ENCODE peak calls at places on chromosome 18, in nine cellular contexts. One of them, this sample, is unnamed.

GRCh38 chr18:23740105-23740830 is 51.0 kb downstream of the LAMA3 start:
- DNase-seq in caudate nucleus: no peak
- DNase-seq in C1 segment of cervical spinal cord: no peak
- DNase-seq in DMS53: no peak
- DNase-seq in activated CD4-positive, alpha-beta memory T cell treated with anti-CD3 and anti-CD28 coated beads, Interleukin-2, amount 10 ng/mL, durations not matched to agents 7 days and 5 days: no peak
- DNase-seq in iris pigment epithelial cell: no peak
- DNase-seq in Caki2: no peak
- DNase-seq in activated CD4-positive, alpha-beta T cell treated with anti-CD3 and anti-CD28 coated beads, Interleukin-2, amount 10 ng/mL, durations not matched to agents 24 days and 14 days: no peak
- DNase-seq in cardiac fibroblast: peak
- DNase-seq in this sample: no peak

GRCh38 chr18:79483971-79484491 is 88.3 kb downstream of the NFATC1 start:
- DNase-seq in caudate nucleus: no peak
- DNase-seq in C1 segment of cervical spinal cord: no peak
- DNase-seq in DMS53: no peak
- DNase-seq in activated CD4-positive, alpha-beta memory T cell treated with anti-CD3 and anti-CD28 coated beads, Interleukin-2, amount 10 ng/mL, durations not matched to agents 7 days and 5 days: no peak
- DNase-seq in iris pigment epithelial cell: no peak
- DNase-seq in Caki2: no peak
- DNase-seq in activated CD4-positive, alpha-beta T cell treated with anti-CD3 and anti-CD28 coated beads, Interleukin-2, amount 10 ng/mL, durations not matched to agents 24 days and 14 days: no peak
- DNase-seq in cardiac fibroblast: no peak
- DNase-seq in this sample: no peak

GRCh38 chr18:13635046-13635445 is 91.3 kb downstream of the FAM210A start:
- DNase-seq in caudate nucleus: no peak
- DNase-seq in C1 segment of cervical spinal cord: no peak
- DNase-seq in DMS53: no peak
- DNase-seq in activated CD4-positive, alpha-beta memory T cell treated with anti-CD3 and anti-CD28 coated beads, Interleukin-2, amount 10 ng/mL, durations not matched to agents 7 days and 5 days: no peak
- DNase-seq in iris pigment epithelial cell: no peak
- DNase-seq in Caki2: no peak
- DNase-seq in activated CD4-positive, alpha-beta T cell treated with anti-CD3 and anti-CD28 coated beads, Interleukin-2, amount 10 ng/mL, durations not matched to agents 24 days and 14 days: no peak
- DNase-seq in cardiac fibroblast: no peak
- DNase-seq in this sample: no peak

GRCh38 chr18:8930990-8931648 is 171.4 kb upstream of the NDUFV2 start:
- DNase-seq in caudate nucleus: no peak
- DNase-seq in C1 segment of cervical spinal cord: no peak
- DNase-seq in DMS53: no peak
- DNase-seq in activated CD4-positive, alpha-beta memory T cell treated with anti-CD3 and anti-CD28 coated beads, Interleukin-2, amount 10 ng/mL, durations not matched to agents 7 days and 5 days: no peak
- DNase-seq in iris pigment epithelial cell: peak
- DNase-seq in Caki2: no peak
- DNase-seq in activated CD4-positive, alpha-beta T cell treated with anti-CD3 and anti-CD28 coated beads, Interleukin-2, amount 10 ng/mL, durations not matched to agents 24 days and 14 days: no peak
- DNase-seq in cardiac fibroblast: peak
- DNase-seq in this sample: no peak

GRCh38 chr18:24043403-24043802 is 28.8 kb downstream of the TTC39C start:
- DNase-seq in caudate nucleus: no peak
- DNase-seq in C1 segment of cervical spinal cord: no peak
- DNase-seq in DMS53: no peak
- DNase-seq in activated CD4-positive, alpha-beta memory T cell treated with anti-CD3 and anti-CD28 coated beads, Interleukin-2, amount 10 ng/mL, durations not matched to agents 7 days and 5 days: no peak
- DNase-seq in iris pigment epithelial cell: no peak
- DNase-seq in Caki2: no peak
- DNase-seq in activated CD4-positive, alpha-beta T cell treated with anti-CD3 and anti-CD28 coated beads, Interleukin-2, amount 10 ng/mL, durations not matched to agents 24 days and 14 days: no peak
- DNase-seq in cardiac fibroblast: no peak
- DNase-seq in this sample: no peak

GRCh38 chr18:79953921-79954651 is 2.6 kb upstream of the SLC66A2 start:
- DNase-seq in caudate nucleus: no peak
- DNase-seq in C1 segment of cervical spinal cord: no peak
- DNase-seq in DMS53: peak
- DNase-seq in activated CD4-positive, alpha-beta memory T cell treated with anti-CD3 and anti-CD28 coated beads, Interleukin-2, amount 10 ng/mL, durations not matched to agents 7 days and 5 days: no peak
- DNase-seq in iris pigment epithelial cell: no peak
- DNase-seq in Caki2: no peak
- DNase-seq in activated CD4-positive, alpha-beta T cell treated with anti-CD3 and anti-CD28 coated beads, Interleukin-2, amount 10 ng/mL, durations not matched to agents 24 days and 14 days: no peak
- DNase-seq in cardiac fibroblast: no peak
- DNase-seq in this sample: no peak

GRCh38 chr18:58572181-58572580 is 56.7 kb downstream of the ALPK2 start:
- DNase-seq in caudate nucleus: no peak
- DNase-seq in C1 segment of cervical spinal cord: no peak
- DNase-seq in DMS53: no peak
- DNase-seq in activated CD4-positive, alpha-beta memory T cell treated with anti-CD3 and anti-CD28 coated beads, Interleukin-2, amount 10 ng/mL, durations not matched to agents 7 days and 5 days: no peak
- DNase-seq in iris pigment epithelial cell: peak
- DNase-seq in Caki2: no peak
- DNase-seq in activated CD4-positive, alpha-beta T cell treated with anti-CD3 and anti-CD28 coated beads, Interleukin-2, amount 10 ng/mL, durations not matched to agents 24 days and 14 days: no peak
- DNase-seq in cardiac fibroblast: peak
- DNase-seq in this sample: no peak

GRCh38 chr18:69838620-69839411 is 108.9 kb downstream of the CD226 start:
- DNase-seq in caudate nucleus: no peak
- DNase-seq in C1 segment of cervical spinal cord: no peak
- DNase-seq in DMS53: peak
- DNase-seq in activated CD4-positive, alpha-beta memory T cell treated with anti-CD3 and anti-CD28 coated beads, Interleukin-2, amount 10 ng/mL, durations not matched to agents 7 days and 5 days: no peak
- DNase-seq in iris pigment epithelial cell: no peak
- DNase-seq in Caki2: peak
- DNase-seq in activated CD4-positive, alpha-beta T cell treated with anti-CD3 and anti-CD28 coated beads, Interleukin-2, amount 10 ng/mL, durations not matched to agents 24 days and 14 days: peak
- DNase-seq in cardiac fibroblast: no peak
- DNase-seq in this sample: no peak

GRCh38 chr18:57585846-57586242 is 658 bp downstream of the FECH start:
- DNase-seq in caudate nucleus: no peak
- DNase-seq in C1 segment of cervical spinal cord: no peak
- DNase-seq in DMS53: peak
- DNase-seq in activated CD4-positive, alpha-beta memory T cell treated with anti-CD3 and anti-CD28 coated beads, Interleukin-2, amount 10 ng/mL, durations not matched to agents 7 days and 5 days: no peak
- DNase-seq in iris pigment epithelial cell: peak
- DNase-seq in Caki2: no peak
- DNase-seq in activated CD4-positive, alpha-beta T cell treated with anti-CD3 and anti-CD28 coated beads, Interleukin-2, amount 10 ng/mL, durations not matched to agents 24 days and 14 days: peak
- DNase-seq in cardiac fibroblast: peak
- DNase-seq in this sample: no peak

GRCh38 chr18:24362757-24363156 is 34.9 kb downstream of the OSBPL1A start:
- DNase-seq in caudate nucleus: no peak
- DNase-seq in C1 segment of cervical spinal cord: no peak
- DNase-seq in DMS53: no peak
- DNase-seq in activated CD4-positive, alpha-beta memory T cell treated with anti-CD3 and anti-CD28 coated beads, Interleukin-2, amount 10 ng/mL, durations not matched to agents 7 days and 5 days: no peak
- DNase-seq in iris pigment epithelial cell: no peak
- DNase-seq in Caki2: no peak
- DNase-seq in activated CD4-positive, alpha-beta T cell treated with anti-CD3 and anti-CD28 coated beads, Interleukin-2, amount 10 ng/mL, durations not matched to agents 24 days and 14 days: no peak
- DNase-seq in cardiac fibroblast: no peak
- DNase-seq in this sample: no peak

This sample was measured in anterior cingulate cortex.